ENCODE peak calls at places on chromosomes 1 and 21, in four cellular contexts. R, G, C and Z are unnamed samples.
A peak's percentile ranks its signal among the peaks of the same experiment; 100 is the strongest.

GRCh38 chr1:35533596-35533995 is 23.6 kb downstream of the KIAA0319L start:
- DNase-seq in G (peak; percentile 28), C (no peak), R (no peak), Z (no peak)

GRCh38 chr1:24070821-24071393 is 41.0 kb downstream of the MYOM3 start:
- DNase-seq in G (peak; percentile 91), R (peak; percentile 85), C (peak; percentile 12), Z (peak; percentile 68)

GRCh38 chr1:119467219-119467618 is 39.8 kb upstream of the HSD3B1 start:
- DNase-seq in G (no peak), C (no peak), R (no peak), Z (no peak)

GRCh38 chr1:17594690-17595601 is 55.4 kb downstream of the ARHGEF10L start:
- DNase-seq in G (no peak), C (no peak), R (no peak), Z (no peak)

GRCh38 chr1:243549108-243549507 is 293.3 kb downstream of the SDCCAG8 start:
- DNase-seq in C (no peak), G (no peak), R (no peak), Z (no peak)

GRCh38 chr1:202283991-202284390 is 57.7 kb downstream of the UBE2T start:
- DNase-seq in G (no peak), R (no peak), C (no peak), Z (no peak)

GRCh38 chr1:118294817-118295486 is 109.9 kb upstream of the SPAG17 start:
- DNase-seq in R (no peak), G (no peak), C (no peak), Z (no peak)

GRCh38 chr1:114618606-114619005 is 37.2 kb upstream of the BCAS2 start:
- DNase-seq in C (no peak), G (no peak), R (no peak), Z (no peak)

GRCh38 chr1:201585099-201585498 is 46.2 kb downstream of the NAV1 start:
- DNase-seq in R (no peak), G (peak; percentile 31), C (no peak), Z (no peak)

GRCh38 chr1:184035719-184036516 is 1.6 kb downstream of the COLGALT2 start:
- DNase-seq in R (no peak), C (no peak), G (no peak), Z (peak; percentile 64)

GRCh38 chr1:234842726-234843641 is 233.0 kb upstream of the IRF2BP2 start:
- DNase-seq in G (peak; percentile 47), C (peak; percentile 95), R (no peak), Z (no peak)

GRCh38 chr1:163094589-163094988 is 25.4 kb downstream of the RGS4 start:
- DNase-seq in G (no peak), R (no peak), C (no peak), Z (no peak)

GRCh38 chr1:20250346-20250989 is 40.2 kb upstream of the VWA5B1 start:
- DNase-seq in R (no peak), C (peak; percentile 20), G (no peak), Z (peak; percentile 68)

GRCh38 chr1:24600551-24600950 is 42.6 kb upstream of the SRRM1 start:
- DNase-seq in R (no peak), C (no peak), G (no peak), Z (no peak)

GRCh38 chr1:112575154-112575804 is 43.7 kb downstream of the ST7L start:
- DNase-seq in R (no peak), C (no peak), G (peak; percentile 42), Z (no peak)

GRCh38 chr1:33015216-33015615 is 21.5 kb downstream of the AK2 start:
- DNase-seq in C (no peak), R (no peak), G (no peak), Z (no peak)

GRCh38 chr1:110607663-110608230 is 1.6 kb upstream of the KCNA2 start:
- DNase-seq in G (no peak), R (peak; percentile 24), C (no peak), Z (no peak)

GRCh38 chr21:28781602-28782274 is 210.9 kb downstream of the LTN1 start:
- DNase-seq in G (peak; percentile 22), R (no peak), C (no peak), Z (peak; percentile 4)

GRCh38 chr1:54645806-54646676 is 4.5 kb downstream of the MROH7 start:
- DNase-seq in G (no peak), C (no peak), R (no peak), Z (no peak)

GRCh38 chr1:247212914-247213617 is 41.2 kb upstream of the ZNF124 start:
- DNase-seq in G (no peak), C (no peak), R (no peak), Z (no peak)

GRCh38 chr1:223543559-223543958 is 121.9 kb downstream of the CAPN8 start:
- DNase-seq in C (no peak), R (no peak), G (no peak), Z (no peak)

GRCh38 chr1:152251391-152251790 is 27.4 kb upstream of the HRNR start:
- DNase-seq in R (no peak), C (no peak), G (no peak), Z (no peak)

DNA sequence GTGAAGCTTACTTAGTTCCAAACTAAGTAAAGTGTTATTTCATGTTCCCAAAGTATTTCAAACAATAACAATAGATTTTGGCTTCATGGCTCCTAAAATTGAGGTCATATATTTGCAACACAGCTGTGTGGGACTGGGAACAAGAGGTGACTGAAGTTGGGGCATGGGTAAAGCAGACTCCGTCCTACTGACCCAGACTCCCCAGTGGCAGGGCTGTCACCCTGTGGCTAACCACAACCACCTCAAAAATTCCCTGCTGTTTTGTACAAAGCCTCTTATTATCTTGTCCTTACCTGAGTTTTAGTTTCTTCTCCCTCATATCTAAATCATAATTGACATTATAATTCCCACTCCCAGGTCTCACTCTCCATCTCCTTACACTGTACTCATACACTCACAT is 117.6 kb downstream of the PTGER3 start:
- DNase-seq in R (no peak), C (no peak), G (no peak), Z (no peak)
- TF ChIP-seq ETV6 in R (no peak), C (no peak), G (no peak), Z (no peak)

GRCh38 chr1:5599541-5599940 is 392.7 kb downstream of the NPHP4 start:
- DNase-seq in R (no peak), G (no peak), C (no peak), Z (no peak)
- TF ChIP-seq ETV6 in R (no peak), G (no peak), C (no peak), Z (no peak)

GRCh38 chr1:218384576-218384975 is 39.4 kb downstream of the TGFB2 start:
- DNase-seq in G (no peak), R (no peak), C (no peak), Z (no peak)
- TF ChIP-seq ETV6 in G (no peak), R (no peak), C (no peak), Z (no peak)

DNA sequence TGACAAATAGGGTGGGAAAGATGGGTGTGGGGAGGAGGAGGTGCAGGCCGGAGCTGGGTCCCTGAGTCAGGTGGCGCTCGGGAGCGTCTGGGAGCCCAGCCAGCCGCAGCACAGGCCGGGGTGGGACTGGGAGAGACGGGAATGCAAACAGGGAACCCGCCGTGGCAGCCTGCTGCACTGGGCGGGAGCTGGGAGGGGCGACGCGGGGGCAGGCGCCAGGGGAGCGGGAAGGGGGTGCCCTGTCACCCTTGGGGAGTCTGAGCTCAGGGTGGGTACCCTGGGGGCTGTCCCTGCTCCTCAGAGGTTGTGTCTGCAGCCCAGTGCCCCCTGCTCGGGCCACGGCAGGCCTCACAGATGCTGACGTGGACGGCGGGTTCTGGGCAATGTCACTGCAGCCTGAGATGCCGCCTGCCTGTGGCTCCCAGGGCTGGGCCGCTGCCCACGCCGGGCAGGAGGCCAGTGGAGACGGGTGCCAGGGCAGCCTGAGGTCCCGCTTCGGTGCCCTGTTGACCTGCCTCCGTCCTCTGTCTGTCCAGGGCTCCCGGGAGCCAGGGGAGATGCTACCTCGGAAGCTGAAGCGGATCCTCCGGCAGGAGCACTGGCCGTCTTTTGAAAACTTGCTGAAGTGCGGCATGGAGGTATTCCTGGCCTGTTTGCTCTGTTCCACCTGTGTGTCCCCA is 16.6 kb upstream of the LRRC3 start:
- DNase-seq in G (no peak), C (no peak), R (no peak), Z (no peak)
- TF ChIP-seq ETV6 in G (no peak), C (no peak), R (no peak), Z (no peak)

DNA sequence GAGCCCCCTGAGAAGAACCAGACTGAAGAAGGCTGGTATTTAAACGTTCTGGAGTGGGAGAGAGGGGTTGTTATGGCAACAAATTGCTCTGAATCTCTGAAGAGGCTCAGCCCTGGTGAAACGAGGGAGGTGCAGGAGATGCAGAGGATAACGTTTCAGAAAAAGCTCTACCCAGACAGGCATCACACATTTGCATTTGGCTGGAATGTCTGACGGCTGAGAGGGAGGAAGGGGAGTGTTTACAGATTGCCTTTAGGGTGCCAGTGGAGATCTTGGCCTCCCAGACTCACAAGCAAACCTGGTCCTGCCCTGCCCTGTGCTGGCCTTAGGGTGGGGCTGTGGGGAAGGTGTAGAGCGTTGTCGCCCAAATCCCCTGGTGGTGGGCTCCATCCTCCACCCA is 169.0 kb upstream of the AJAP1 start:
- DNase-seq in R (no peak), G (no peak), C (no peak), Z (no peak)
- TF ChIP-seq ETV6 in R (no peak), G (no peak), C (no peak), Z (no peak)

GRCh38 chr1:63861055-63861691 is 87.4 kb downstream of the ROR1 start:
- DNase-seq in R (no peak), G (no peak), C (no peak), Z (no peak)
- TF ChIP-seq ETV6 in R (no peak), G (no peak), C (no peak), Z (no peak)

GRCh38 chr1:26921126-26921461 is 449 bp upstream of the NUDC start:
- DNase-seq in R (no peak), C (no peak), G (no peak), Z (no peak)

GRCh38 chr1:26921462-26922200 is at the start of gene NUDC:
- DNase-seq in C (peak; percentile 88), G (peak; percentile 97), R (peak; percentile 97), Z (peak; percentile 93)

GRCh38 chr1:26922901-26923300 is 1.4 kb downstream of the NUDC start:
- DNase-seq in R (no peak), G (no peak), C (no peak), Z (peak; percentile 43)

GRCh38 chr1:26923711-26924110 is 2.2 kb downstream of the NUDC start:
- DNase-seq in R (no peak), G (no peak), C (no peak), Z (no peak)

GRCh38 chr1:26922201-26922729 is 722 bp downstream of the NUDC start:
- DNase-seq in C (no peak), G (no peak), R (no peak), Z (no peak)
- TF ChIP-seq ETV6 in C (no peak), G (no peak), R (no peak), Z (no peak)